ENCODE peak calls at places on chromosomes 4 and X, in four cellular contexts. F, C, T and E are unnamed samples.

GRCh38 chr4:40070387-40070786 is 13.7 kb downstream of the N4BP2 start:
- DNase-seq in C (no peak), F (no peak), T (no peak), E (no peak)

GRCh38 chrX:85544609-85545008 is 165.1 kb upstream of the POF1B start:
- DNase-seq in T (no peak), F (no peak), C (no peak), E (no peak)

GRCh38 chr4:89539374-89539773 is 231.8 kb upstream of the GPRIN3 start:
- DNase-seq in F (no peak), T (no peak), C (no peak), E (no peak)

GRCh38 chr4:156594619-156595018 is 377.0 kb downstream of the PDGFC start:
- DNase-seq in F (no peak), C (peak), T (peak), E (peak)

GRCh38 chr4:181601118-181601517 is 642.1 kb upstream of the TENM3 start:
- DNase-seq in T (no peak), C (no peak), F (no peak), E (no peak)

GRCh38 chrX:110420771-110421498 is 62.3 kb downstream of the RTL9 start:
- DNase-seq in T (no peak), C (no peak), F (peak), E (no peak)

GRCh38 chr4:123430031-123430430 is 33.4 kb downstream of the SPRY1 start:
- DNase-seq in F (no peak), T (no peak), C (no peak), E (no peak)

GRCh38 chr4:128757712-128758111 is 51.8 kb upstream of the JADE1 start:
- DNase-seq in C (no peak), T (no peak), F (peak), E (peak)

GRCh38 chr4:1793940-1794808 is 1.1 kb downstream of the FGFR3 start:
- DNase-seq in F (no peak), C (peak), T (no peak), E (no peak)